ENCODE peak calls at places on chromosomes 1 and 21, in four cellular contexts. One of them, this sample, is unnamed.

GRCh38 chr1:221025391-221026355 is 146.4 kb downstream of the HLX start:
- DNase-seq in left ventricle myocardium inferior: no peak
- DNase-seq in Peyer's patch: peak
- DNase-seq in MM.1S: no peak
- DNase-seq in this sample: no peak

GRCh38 chr1:165900576-165901380 is 73.4 kb downstream of the UCK2 start:
- DNase-seq in Peyer's patch: no peak
- DNase-seq in left ventricle myocardium inferior: no peak
- DNase-seq in MM.1S: no peak
- DNase-seq in this sample: no peak

GRCh38 chr1:160022330-160023310 is 9.2 kb downstream of the PIGM start:
- DNase-seq in MM.1S: no peak
- DNase-seq in Peyer's patch: no peak
- DNase-seq in left ventricle myocardium inferior: no peak
- DNase-seq in this sample: no peak

GRCh38 chr1:16980473-16981268 is at the start of gene MFAP2:
- DNase-seq in Peyer's patch: no peak
- DNase-seq in left ventricle myocardium inferior: no peak
- DNase-seq in MM.1S: no peak
- DNase-seq in this sample: no peak

GRCh38 chr1:10901091-10901893 is 104.8 kb upstream of the CASZ1 start:
- DNase-seq in MM.1S: no peak
- DNase-seq in left ventricle myocardium inferior: no peak
- DNase-seq in Peyer's patch: no peak
- DNase-seq in this sample: no peak

GRCh38 chr21:44966135-44967081 is 26.6 kb downstream of the SLX9 start:
- DNase-seq in left ventricle myocardium inferior: peak
- DNase-seq in MM.1S: no peak
- DNase-seq in Peyer's patch: no peak
- DNase-seq in this sample: no peak

GRCh38 chr1:245915406-245915805 is 591.7 kb downstream of the SMYD3 start:
- DNase-seq in Peyer's patch: no peak
- DNase-seq in MM.1S: no peak
- DNase-seq in left ventricle myocardium inferior: no peak
- DNase-seq in this sample: no peak

GRCh38 chr1:20386682-20387081 is 96.0 kb downstream of the VWA5B1 start:
- DNase-seq in Peyer's patch: no peak
- DNase-seq in MM.1S: no peak
- DNase-seq in left ventricle myocardium inferior: no peak
- DNase-seq in this sample: no peak

GRCh38 chr1:32219022-32219421 is 3.1 kb downstream of the TMEM234 start:
- DNase-seq in MM.1S: no peak
- DNase-seq in left ventricle myocardium inferior: no peak
- DNase-seq in Peyer's patch: no peak
- DNase-seq in this sample: no peak

GRCh38 chr1:20702416-20702815 is 15.4 kb downstream of the KIF17 start:
- DNase-seq in left ventricle myocardium inferior: no peak
- DNase-seq in Peyer's patch: no peak
- DNase-seq in MM.1S: no peak
- DNase-seq in this sample: no peak

GRCh38 chr1:22102746-22103145 is 40.2 kb downstream of the WNT4 start:
- DNase-seq in MM.1S: no peak
- DNase-seq in left ventricle myocardium inferior: no peak
- DNase-seq in Peyer's patch: no peak
- DNase-seq in this sample: no peak

GRCh38 chr1:112673589-112674439 is 645 bp upstream of the MOV10 start:
- DNase-seq in left ventricle myocardium inferior: no peak
- DNase-seq in Peyer's patch: no peak
- DNase-seq in MM.1S: peak
- DNase-seq in this sample: no peak
- TF ChIP-seq CTCF in left ventricle myocardium inferior: peak
- TF ChIP-seq CTCF in Peyer's patch: peak
- TF ChIP-seq CTCF in MM.1S: peak
- TF ChIP-seq CTCF in this sample: peak

DNA sequence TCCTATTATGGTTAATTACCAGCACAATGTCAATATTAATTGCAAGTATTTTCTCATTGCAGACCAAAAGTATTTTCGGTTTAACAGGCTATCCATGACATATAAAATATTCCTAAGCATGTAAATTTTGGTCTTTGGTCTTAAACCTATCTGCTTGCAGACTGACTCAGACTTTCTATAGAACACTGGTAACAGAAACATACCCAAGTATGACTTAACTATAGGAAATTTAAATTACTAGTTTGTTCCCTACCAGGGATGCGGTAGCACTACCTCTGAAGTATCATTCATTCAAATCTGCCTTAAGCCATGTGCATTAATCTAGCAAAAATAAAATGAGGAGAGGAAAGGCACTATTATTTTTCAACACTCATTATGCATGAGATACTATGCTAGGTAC is 2.9 kb downstream of the TAF1A start:
- DNase-seq in MM.1S: no peak
- DNase-seq in Peyer's patch: no peak
- DNase-seq in left ventricle myocardium inferior: no peak
- DNase-seq in this sample: no peak
- TF ChIP-seq CTCF in MM.1S: no peak
- TF ChIP-seq CTCF in Peyer's patch: no peak
- TF ChIP-seq CTCF in left ventricle myocardium inferior: no peak
- TF ChIP-seq CTCF in this sample: no peak

GRCh38 chr1:44590475-44590874 is 83.8 kb downstream of the TMEM53 start:
- DNase-seq in left ventricle myocardium inferior: no peak
- DNase-seq in Peyer's patch: no peak
- DNase-seq in MM.1S: no peak
- DNase-seq in this sample: no peak

GRCh38 chr1:44596511-44596910 is 77.8 kb downstream of the TMEM53 start:
- DNase-seq in MM.1S: no peak
- DNase-seq in Peyer's patch: no peak
- DNase-seq in left ventricle myocardium inferior: no peak
- DNase-seq in this sample: no peak

GRCh38 chr1:44594871-44595735 is 79.2 kb downstream of the TMEM53 start:
- DNase-seq in left ventricle myocardium inferior: peak
- DNase-seq in Peyer's patch: peak
- DNase-seq in MM.1S: peak
- DNase-seq in this sample: no peak

GRCh38 chr1:44592208-44593145 is 81.8 kb downstream of the TMEM53 start:
- DNase-seq in left ventricle myocardium inferior: no peak
- DNase-seq in Peyer's patch: no peak
- DNase-seq in MM.1S: no peak
- DNase-seq in this sample: no peak

GRCh38 chr1:44594353-44594752 is 79.9 kb downstream of the TMEM53 start:
- DNase-seq in Peyer's patch: no peak
- DNase-seq in MM.1S: no peak
- DNase-seq in left ventricle myocardium inferior: no peak
- DNase-seq in this sample: no peak
- TF ChIP-seq CTCF in Peyer's patch: no peak
- TF ChIP-seq CTCF in MM.1S: no peak
- TF ChIP-seq CTCF in left ventricle myocardium inferior: no peak
- TF ChIP-seq CTCF in this sample: no peak

GRCh38 chr1:3775498-3776230 is 3.1 kb downstream of the SMIM1 start:
- DNase-seq in left ventricle myocardium inferior: peak
- DNase-seq in MM.1S: peak
- DNase-seq in Peyer's patch: peak
- DNase-seq in this sample: no peak
- TF ChIP-seq CTCF in left ventricle myocardium inferior: no peak
- TF ChIP-seq CTCF in MM.1S: peak
- TF ChIP-seq CTCF in Peyer's patch: peak
- TF ChIP-seq CTCF in this sample: peak

GRCh38 chr21:37085726-37086125 is 12.7 kb downstream of the TTC3 start:
- DNase-seq in Peyer's patch: no peak
- DNase-seq in MM.1S: no peak
- DNase-seq in left ventricle myocardium inferior: no peak
- DNase-seq in this sample: no peak

GRCh38 chr21:37082856-37083611 is 10.0 kb downstream of the TTC3 start:
- DNase-seq in left ventricle myocardium inferior: no peak
- DNase-seq in MM.1S: no peak
- DNase-seq in Peyer's patch: no peak
- DNase-seq in this sample: no peak

GRCh38 chr21:37088196-37088595 is 15.1 kb downstream of the TTC3 start:
- DNase-seq in MM.1S: no peak
- DNase-seq in Peyer's patch: no peak
- DNase-seq in left ventricle myocardium inferior: no peak
- DNase-seq in this sample: no peak

GRCh38 chr21:37082375-37082774 is 9.3 kb downstream of the TTC3 start:
- DNase-seq in MM.1S: no peak
- DNase-seq in left ventricle myocardium inferior: no peak
- DNase-seq in Peyer's patch: no peak
- DNase-seq in this sample: no peak

DNA sequence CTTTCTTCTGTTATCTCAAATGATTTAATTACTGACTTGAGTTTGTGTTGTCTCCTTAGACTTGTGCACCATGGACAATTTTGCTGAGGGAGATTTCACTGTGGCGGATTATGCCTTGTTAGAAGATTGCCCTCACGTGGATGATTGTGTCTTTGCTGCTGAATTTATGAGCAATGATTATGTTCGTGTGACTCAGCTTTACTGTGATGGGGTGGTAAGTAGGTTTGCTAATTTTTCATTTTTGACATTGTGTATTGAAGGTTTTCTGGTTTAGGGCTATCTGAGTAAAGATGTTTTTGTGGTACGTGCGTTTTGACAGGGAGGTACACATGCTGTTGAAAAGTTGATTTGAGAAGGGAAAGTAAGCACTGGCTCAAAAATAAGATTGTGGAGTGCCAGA is 14.1 kb downstream of the TTC3 start:
- DNase-seq in MM.1S: no peak
- DNase-seq in Peyer's patch: no peak
- DNase-seq in left ventricle myocardium inferior: no peak
- DNase-seq in this sample: no peak
- TF ChIP-seq CTCF in MM.1S: no peak
- TF ChIP-seq CTCF in Peyer's patch: peak
- TF ChIP-seq CTCF in left ventricle myocardium inferior: peak
- TF ChIP-seq CTCF in this sample: peak

This sample was measured in HFF-Myc.